ENCODE peak calls at places on chromosomes 7 and 10, in ten cellular contexts. One of them, this sample, is unnamed.

GRCh38 chr10:43978936-43979335 is 330.3 kb upstream of the ZNF32 start:
- DNase-seq in stimulated activated CD4-positive, alpha-beta T cell treated with anti-CD3 and anti-CD28 coated beads, Interleukin-4, amount 100 ng/mL, for 4 hours: no peak
- DNase-seq in astrocyte of the spinal cord: no peak
- DNase-seq in T-helper 1 cell: no peak
- DNase-seq in nephron progenitor cell: no peak
- DNase-seq in NAMALWA: no peak
- DNase-seq in EL: no peak
- DNase-seq in epithelial cell of prostate: no peak
- DNase-seq in psoas muscle: no peak
- DNase-seq in activated naive CD4-positive, alpha-beta T cell treated with anti-CD3 and anti-CD28 coated beads, Interleukin-2, amount 10 ng/mL, durations not matched to agents 7 days and 5 days: no peak
- DNase-seq in this sample: no peak

GRCh38 chr10:70690584-70690983 is 18.3 kb downstream of the ADAMTS14 start:
- DNase-seq in stimulated activated CD4-positive, alpha-beta T cell treated with anti-CD3 and anti-CD28 coated beads, Interleukin-4, amount 100 ng/mL, for 4 hours: no peak
- DNase-seq in astrocyte of the spinal cord: no peak
- DNase-seq in T-helper 1 cell: no peak
- DNase-seq in nephron progenitor cell: no peak
- DNase-seq in NAMALWA: no peak
- DNase-seq in EL: no peak
- DNase-seq in epithelial cell of prostate: no peak
- DNase-seq in psoas muscle: no peak
- DNase-seq in activated naive CD4-positive, alpha-beta T cell treated with anti-CD3 and anti-CD28 coated beads, Interleukin-2, amount 10 ng/mL, durations not matched to agents 7 days and 5 days: no peak
- DNase-seq in this sample: no peak

GRCh38 chr7:97119747-97120146 is 2.2 kb downstream of the SDHAF3 start:
- DNase-seq in stimulated activated CD4-positive, alpha-beta T cell treated with anti-CD3 and anti-CD28 coated beads, Interleukin-4, amount 100 ng/mL, for 4 hours: no peak
- DNase-seq in astrocyte of the spinal cord: no peak
- DNase-seq in T-helper 1 cell: no peak
- DNase-seq in nephron progenitor cell: no peak
- DNase-seq in NAMALWA: no peak
- DNase-seq in EL: no peak
- DNase-seq in epithelial cell of prostate: no peak
- DNase-seq in psoas muscle: no peak
- DNase-seq in activated naive CD4-positive, alpha-beta T cell treated with anti-CD3 and anti-CD28 coated beads, Interleukin-2, amount 10 ng/mL, durations not matched to agents 7 days and 5 days: no peak
- DNase-seq in this sample: no peak

GRCh38 chr10:94224656-94225055 is 138.1 kb downstream of the NOC3L start:
- DNase-seq in stimulated activated CD4-positive, alpha-beta T cell treated with anti-CD3 and anti-CD28 coated beads, Interleukin-4, amount 100 ng/mL, for 4 hours: no peak
- DNase-seq in astrocyte of the spinal cord: peak
- DNase-seq in T-helper 1 cell: no peak
- DNase-seq in nephron progenitor cell: no peak
- DNase-seq in NAMALWA: no peak
- DNase-seq in EL: peak
- DNase-seq in epithelial cell of prostate: peak
- DNase-seq in psoas muscle: no peak
- DNase-seq in activated naive CD4-positive, alpha-beta T cell treated with anti-CD3 and anti-CD28 coated beads, Interleukin-2, amount 10 ng/mL, durations not matched to agents 7 days and 5 days: no peak
- DNase-seq in this sample: no peak

GRCh38 chr10:100508691-100509150 is 10.9 kb downstream of the SEC31B start:
- DNase-seq in stimulated activated CD4-positive, alpha-beta T cell treated with anti-CD3 and anti-CD28 coated beads, Interleukin-4, amount 100 ng/mL, for 4 hours: no peak
- DNase-seq in astrocyte of the spinal cord: peak
- DNase-seq in T-helper 1 cell: no peak
- DNase-seq in nephron progenitor cell: peak
- DNase-seq in NAMALWA: peak
- DNase-seq in EL: peak
- DNase-seq in epithelial cell of prostate: no peak
- DNase-seq in psoas muscle: no peak
- DNase-seq in activated naive CD4-positive, alpha-beta T cell treated with anti-CD3 and anti-CD28 coated beads, Interleukin-2, amount 10 ng/mL, durations not matched to agents 7 days and 5 days: peak
- DNase-seq in this sample: no peak

GRCh38 chr10:124565565-124566221 is 104.1 kb downstream of the LHPP start:
- DNase-seq in stimulated activated CD4-positive, alpha-beta T cell treated with anti-CD3 and anti-CD28 coated beads, Interleukin-4, amount 100 ng/mL, for 4 hours: no peak
- DNase-seq in astrocyte of the spinal cord: no peak
- DNase-seq in T-helper 1 cell: no peak
- DNase-seq in nephron progenitor cell: peak
- DNase-seq in NAMALWA: peak
- DNase-seq in EL: no peak
- DNase-seq in epithelial cell of prostate: no peak
- DNase-seq in psoas muscle: peak
- DNase-seq in activated naive CD4-positive, alpha-beta T cell treated with anti-CD3 and anti-CD28 coated beads, Interleukin-2, amount 10 ng/mL, durations not matched to agents 7 days and 5 days: no peak
- DNase-seq in this sample: no peak

GRCh38 chr10:70672993-70673928 is 955 bp downstream of the ADAMTS14 start:
- DNase-seq in stimulated activated CD4-positive, alpha-beta T cell treated with anti-CD3 and anti-CD28 coated beads, Interleukin-4, amount 100 ng/mL, for 4 hours: no peak
- DNase-seq in astrocyte of the spinal cord: peak
- DNase-seq in T-helper 1 cell: no peak
- DNase-seq in nephron progenitor cell: no peak
- DNase-seq in NAMALWA: no peak
- DNase-seq in EL: peak
- DNase-seq in epithelial cell of prostate: no peak
- DNase-seq in psoas muscle: no peak
- DNase-seq in activated naive CD4-positive, alpha-beta T cell treated with anti-CD3 and anti-CD28 coated beads, Interleukin-2, amount 10 ng/mL, durations not matched to agents 7 days and 5 days: no peak
- DNase-seq in this sample: no peak

GRCh38 chr10:31404640-31405039 is 85.6 kb downstream of the ZEB1 start:
- DNase-seq in stimulated activated CD4-positive, alpha-beta T cell treated with anti-CD3 and anti-CD28 coated beads, Interleukin-4, amount 100 ng/mL, for 4 hours: no peak
- DNase-seq in astrocyte of the spinal cord: no peak
- DNase-seq in T-helper 1 cell: no peak
- DNase-seq in nephron progenitor cell: no peak
- DNase-seq in NAMALWA: no peak
- DNase-seq in EL: peak
- DNase-seq in epithelial cell of prostate: no peak
- DNase-seq in psoas muscle: no peak
- DNase-seq in activated naive CD4-positive, alpha-beta T cell treated with anti-CD3 and anti-CD28 coated beads, Interleukin-2, amount 10 ng/mL, durations not matched to agents 7 days and 5 days: no peak
- DNase-seq in this sample: no peak

GRCh38 chr10:28396317-28396716 is 93.5 kb upstream of the MPP7 start:
- DNase-seq in stimulated activated CD4-positive, alpha-beta T cell treated with anti-CD3 and anti-CD28 coated beads, Interleukin-4, amount 100 ng/mL, for 4 hours: no peak
- DNase-seq in astrocyte of the spinal cord: no peak
- DNase-seq in T-helper 1 cell: no peak
- DNase-seq in nephron progenitor cell: no peak
- DNase-seq in NAMALWA: no peak
- DNase-seq in EL: no peak
- DNase-seq in epithelial cell of prostate: no peak
- DNase-seq in psoas muscle: no peak
- DNase-seq in activated naive CD4-positive, alpha-beta T cell treated with anti-CD3 and anti-CD28 coated beads, Interleukin-2, amount 10 ng/mL, durations not matched to agents 7 days and 5 days: no peak
- DNase-seq in this sample: no peak

This sample was measured in GM12892.